ENCODE peak calls at places on chromosomes 1 and 21, in six cellular contexts. S is IMR-90, K is heart right ventricle, G is AG10803, J is BE2C, L is PC-3. D is an unnamed sample.

GRCh38 chr1:114153051-114153620 is 533 bp downstream of the SYT6 start:
- DNase-seq in S (no peak), K (peak; percentile 21), G (no peak), J (peak; percentile 19), L (no peak), D (no peak)

GRCh38 chr1:233523047-233523446 is 90.9 kb upstream of the KCNK1 start:
- DNase-seq in S (no peak), K (no peak), G (no peak), J (no peak), L (no peak), D (no peak)

GRCh38 chr1:27973771-27974452 is 14.1 kb downstream of the XKR8 start:
- DNase-seq in S (no peak), K (no peak), G (no peak), J (no peak), L (no peak), D (no peak)

GRCh38 chr1:215076312-215076711 is 6.2 kb upstream of the KCNK2 start:
- DNase-seq in S (peak; percentile 62), K (no peak), G (peak; percentile 41), J (peak; percentile 19), L (peak; percentile 80), D (peak; percentile 52)

GRCh38 chr21:43611598-43612369 is 47.5 kb downstream of the HSF2BP start:
- DNase-seq in S (peak; percentile 95), K (peak; percentile 67), G (peak; percentile 46), J (peak; percentile 78), L (peak; percentile 77), D (peak; percentile 82)

GRCh38 chr1:115073298-115074087 is 15.8 kb downstream of the TSPAN2 start:
- DNase-seq in S (no peak), K (peak; percentile 29), G (no peak), J (no peak), L (no peak), D (no peak)

GRCh38 chr1:43509740-43510375 is 20.8 kb upstream of the PTPRF start:
- DNase-seq in S (no peak), K (no peak), G (no peak), J (no peak), L (peak; percentile 58), D (no peak)

GRCh38 chr1:215377736-215378135 is 189.4 kb upstream of the KCTD3 start:
- DNase-seq in S (no peak), K (no peak), G (peak; percentile 59), J (no peak), L (no peak), D (no peak)

GRCh38 chr1:111789077-111789476 is 33.4 kb downstream of the DDX20 start:
- DNase-seq in S (no peak), K (no peak), G (peak; percentile 84), J (no peak), L (no peak), D (no peak)

GRCh38 chr1:97379387-97380075 is 541.3 kb downstream of the DPYD start:
- DNase-seq in S (peak; percentile 86), K (no peak), G (peak; percentile 89), J (no peak), L (no peak), D (peak; percentile 69)

GRCh38 chr1:235640580-235640979 is 9.0 kb downstream of the GNG4 start:
- DNase-seq in S (no peak), K (no peak), G (no peak), J (no peak), L (no peak), D (no peak)

GRCh38 chr1:109485001-109485400 is 1.3 kb downstream of the ATXN7L2 start:
- DNase-seq in S (no peak), K (no peak), G (no peak), J (no peak), L (no peak), D (no peak)

GRCh38 chr1:85359874-85360708 is 83.7 kb upstream of the BCL10 start:
- DNase-seq in S (peak; percentile 54), K (no peak), G (peak; percentile 35), J (no peak), L (peak; percentile 87), D (peak; percentile 40)

GRCh38 chr1:116284819-116285390 is 88.1 kb upstream of the ATP1A1 start:
- DNase-seq in S (no peak), K (peak; percentile 39), G (no peak), J (no peak), L (no peak), D (no peak)

GRCh38 chr1:42140191-42140590 is 13.0 kb upstream of the GUCA2B start:
- DNase-seq in S (no peak), K (no peak), G (no peak), J (no peak), L (no peak), D (no peak)

GRCh38 chr1:166307261-166308188 is 140.7 kb upstream of the FAM78B start:
- DNase-seq in S (no peak), K (peak; percentile 50), G (no peak), J (peak; percentile 81), L (no peak), D (no peak)

GRCh38 chr1:199089393-199090122 is 450.7 kb downstream of the PTPRC start:
- DNase-seq in S (peak; percentile 15), K (no peak), G (no peak), J (no peak), L (no peak), D (no peak)

GRCh38 chr1:157532569-157532968 is 19.7 kb downstream of the FCRL5 start:
- DNase-seq in S (no peak), K (no peak), G (no peak), J (no peak), L (no peak), D (no peak)

GRCh38 chr1:241817331-241817792 is 30.6 kb upstream of the EXO1 start:
- DNase-seq in S (peak; percentile 94), K (no peak), G (peak; percentile 67), J (no peak), L (peak; percentile 91), D (peak; percentile 81)

GRCh38 chr1:182084487-182085316 is 23.2 kb upstream of the ZNF648 start:
- DNase-seq in S (peak; percentile 50), K (peak; percentile 84), G (peak; percentile 76), J (peak; percentile 73), L (peak; percentile 83), D (peak; percentile 70)

GRCh38 chr1:203631349-203631748 is 4.7 kb downstream of the ATP2B4 start:
- DNase-seq in S (no peak), K (no peak), G (no peak), J (no peak), L (no peak), D (no peak)

GRCh38 chr1:203628997-203629508 is 2.4 kb downstream of the ATP2B4 start:
- DNase-seq in S (no peak), K (no peak), G (no peak), J (no peak), L (no peak), D (no peak)

GRCh38 chr1:203629509-203630082 is 3.0 kb downstream of the ATP2B4 start:
- DNase-seq in S (peak; percentile 52), K (peak; percentile 82), G (peak; percentile 49), J (peak; percentile 60), L (no peak), D (peak; percentile 57)

GRCh38 chr1:203631946-203632345 is 5.3 kb downstream of the ATP2B4 start:
- DNase-seq in S (no peak), K (no peak), G (no peak), J (no peak), L (peak; percentile 88), D (no peak)

GRCh38 chr1:203630697-203631096 is 4.1 kb downstream of the ATP2B4 start:
- DNase-seq in S (no peak), K (no peak), G (no peak), J (no peak), L (no peak), D (no peak)
- H3K4me3 ChIP-seq in S (no peak overlapping the region), K (peak overlapping the region; percentile 77), G (no peak overlapping the region), J (no peak overlapping the region), L (no peak overlapping the region), D (no peak overlapping the region)

GRCh38 chr1:22527555-22528296 is 35.6 kb upstream of the EPHA8 start:
- DNase-seq in S (no peak), K (no peak), G (no peak), J (peak; percentile 14), L (no peak), D (no peak)
- TF ChIP-seq CTCF in S (no peak), K (peak; percentile 26), G (peak; percentile 20), J (peak; percentile 56), L (no peak), D (peak; percentile 7)

GRCh38 chr1:37033355-37034291 is 692 bp downstream of the GRIK3 start:
- DNase-seq in S (no peak), K (no peak), G (no peak), J (peak; percentile 18), L (no peak), D (no peak)
- H3K4me3 ChIP-seq in S (no peak overlapping the region), K (no peak overlapping the region), G (no peak overlapping the region), J (peak overlapping the region; percentile 62), L (no peak overlapping the region), D (no peak overlapping the region)

DNA sequence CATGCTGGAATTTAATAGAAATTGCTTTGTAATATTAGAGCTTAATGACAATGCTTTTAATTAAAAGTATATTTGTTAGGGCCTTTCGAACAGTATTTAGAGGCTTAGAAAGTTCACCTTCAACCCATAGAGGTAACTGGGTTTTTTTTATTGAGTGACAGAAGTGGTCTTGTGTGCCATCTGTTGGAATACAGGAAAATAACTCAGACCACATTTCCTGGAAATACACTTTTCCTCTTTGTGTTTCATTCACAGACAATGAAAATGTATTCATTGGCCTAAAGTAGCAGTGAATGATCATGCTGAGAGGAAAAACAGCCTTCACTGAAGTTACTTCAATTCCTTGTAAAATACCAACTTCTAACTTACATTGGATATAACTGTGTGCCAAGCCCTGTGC is 83.6 kb upstream of the L1TD1 start:
- DNase-seq in S (no peak), K (no peak), G (no peak), J (no peak), L (no peak), D (no peak)
- TF ChIP-seq CTCF in S (no peak), K (peak; percentile 22), G (no peak), J (no peak), L (peak; percentile 42), D (no peak)

DNA sequence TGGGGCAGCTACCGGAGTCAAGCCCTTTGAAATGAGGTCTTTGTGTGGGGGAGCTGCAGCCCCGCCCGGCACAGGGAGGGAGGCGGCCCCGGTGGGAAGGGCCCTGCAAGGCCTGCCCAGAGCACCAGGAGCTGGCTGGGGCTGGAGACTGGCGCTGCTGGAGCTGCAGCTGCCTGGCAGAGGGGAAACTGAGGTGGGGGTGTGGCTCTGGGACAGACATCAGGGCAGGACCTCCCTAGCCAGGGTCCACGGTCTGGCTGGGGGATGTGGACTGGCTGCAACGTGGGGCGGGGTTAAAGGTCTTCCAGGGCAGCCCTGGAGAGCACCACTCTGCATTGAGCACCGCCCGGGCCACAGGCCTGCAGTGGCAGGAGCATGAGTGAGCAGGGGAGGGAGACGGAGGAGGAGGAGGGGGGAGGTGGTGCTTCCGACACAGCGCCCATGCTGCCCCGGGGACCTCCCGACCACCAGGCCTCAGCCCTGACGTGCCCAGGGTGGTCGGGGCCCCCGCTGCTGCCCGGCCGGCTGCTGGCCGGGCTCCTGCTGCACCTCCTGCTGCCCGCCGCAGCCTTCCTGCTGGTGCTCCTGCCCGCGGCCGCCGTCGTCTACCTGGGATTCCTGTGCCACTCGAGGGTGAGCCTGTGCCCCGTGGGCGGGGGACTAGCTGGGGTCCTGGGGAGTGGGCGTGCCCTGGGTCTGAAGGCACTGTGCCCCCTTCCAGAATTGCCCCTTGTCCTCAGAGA is 4.8 kb upstream of the ANKRD65 start:
- DNase-seq in S (no peak), K (no peak), G (no peak), J (peak; percentile 18), L (no peak), D (no peak)
- H3K4me3 ChIP-seq in S (no peak overlapping the region), K (no peak overlapping the region), G (no peak overlapping the region), J (no peak overlapping the region), L (no peak overlapping the region), D (no peak overlapping the region)

GRCh38 chr1:23732363-23733224 is 10.7 kb upstream of the ELOA start:
- DNase-seq in S (peak; percentile 65), K (no peak), G (peak; percentile 34), J (no peak), L (peak; percentile 44), D (no peak)
- TF ChIP-seq CTCF in S (no peak), K (no peak), G (no peak), J (no peak), L (no peak), D (no peak)

GRCh38 chr1:8873506-8874229 is 4.8 kb downstream of the ENO1 start:
- DNase-seq in S (peak; percentile 98), K (peak; percentile 44), G (peak; percentile 97), J (peak; percentile 49), L (peak; percentile 99), D (peak; percentile 99)
- H3K4me3 ChIP-seq in S (no peak overlapping the region), K (no peak overlapping the region), G (no peak overlapping the region), J (peak overlapping the region; percentile 81), L (peak overlapping the region; percentile 95), D (peak overlapping the region; percentile 2)